ENCODE peak calls at places on chromosomes 1 and 21, in four cellular contexts. Y, X, G and Q are unnamed samples.

GRCh38 chr1:151888972-151889570 is 20.2 kb downstream of the THEM4 start:
- DNase-seq in Y (peak; percentile 23), X (no peak), G (no peak), Q (no peak)

GRCh38 chr1:15799928-15800835 is 7.3 kb downstream of the UQCRHL start:
- DNase-seq in Y (peak; percentile 81), X (peak; percentile 79), G (no peak), Q (peak; percentile 60)

GRCh38 chr1:58862728-58863385 is 79.0 kb upstream of the JUN start:
- DNase-seq in Y (no peak), X (no peak), G (no peak), Q (no peak)

GRCh38 chr1:161952603-161953172 is 71.0 kb downstream of the OLFML2B start:
- DNase-seq in Y (no peak), X (no peak), G (no peak), Q (no peak)

GRCh38 chr1:200381256-200381980 is 28.4 kb downstream of the ZNF281 start:
- DNase-seq in Y (no peak), X (no peak), G (no peak), Q (no peak)

GRCh38 chr1:27724961-27725373 is 794 bp upstream of the FAM76A start:
- DNase-seq in Y (peak; percentile 9), X (peak; percentile 21), G (no peak), Q (peak; percentile 70)

GRCh38 chr1:31707711-31708110 is 3.9 kb upstream of the COL16A1 start:
- DNase-seq in Y (no peak), X (peak; percentile 36), G (peak; percentile 43), Q (no peak)

GRCh38 chr1:104855550-104855949 is 1105.9 kb downstream of the AMY1C start:
- DNase-seq in Y (no peak), X (no peak), G (no peak), Q (no peak)

GRCh38 chr21:37522641-37523295 is 156.2 kb downstream of the DYRK1A start:
- DNase-seq in Y (no peak), X (no peak), G (no peak), Q (no peak)

GRCh38 chr1:43933386-43934278 is at the start of gene ARTN:
- DNase-seq in Y (no peak), X (no peak), G (no peak), Q (peak; percentile 89)

GRCh38 chr1:232952514-232953175 is 2.2 kb downstream of the NTPCR start:
- DNase-seq in Y (peak; percentile 66), X (peak; percentile 71), G (peak; percentile 28), Q (peak; percentile 61)

GRCh38 chr1:201481004-201481380 is 12.0 kb upstream of the PHLDA3 start:
- DNase-seq in Y (no peak), X (no peak), G (no peak), Q (peak; percentile 67)

GRCh38 chr1:201480231-201481003 is 11.4 kb upstream of the PHLDA3 start:
- DNase-seq in Y (no peak), X (peak; percentile 94), G (no peak), Q (peak; percentile 91)

GRCh38 chr1:201483373-201483949 is 14.5 kb upstream of the PHLDA3 start:
- DNase-seq in Y (no peak), X (no peak), G (no peak), Q (no peak)

GRCh38 chr1:201482755-201483154 is 13.8 kb upstream of the PHLDA3 start:
- DNase-seq in Y (no peak), X (no peak), G (no peak), Q (no peak)

DNA sequence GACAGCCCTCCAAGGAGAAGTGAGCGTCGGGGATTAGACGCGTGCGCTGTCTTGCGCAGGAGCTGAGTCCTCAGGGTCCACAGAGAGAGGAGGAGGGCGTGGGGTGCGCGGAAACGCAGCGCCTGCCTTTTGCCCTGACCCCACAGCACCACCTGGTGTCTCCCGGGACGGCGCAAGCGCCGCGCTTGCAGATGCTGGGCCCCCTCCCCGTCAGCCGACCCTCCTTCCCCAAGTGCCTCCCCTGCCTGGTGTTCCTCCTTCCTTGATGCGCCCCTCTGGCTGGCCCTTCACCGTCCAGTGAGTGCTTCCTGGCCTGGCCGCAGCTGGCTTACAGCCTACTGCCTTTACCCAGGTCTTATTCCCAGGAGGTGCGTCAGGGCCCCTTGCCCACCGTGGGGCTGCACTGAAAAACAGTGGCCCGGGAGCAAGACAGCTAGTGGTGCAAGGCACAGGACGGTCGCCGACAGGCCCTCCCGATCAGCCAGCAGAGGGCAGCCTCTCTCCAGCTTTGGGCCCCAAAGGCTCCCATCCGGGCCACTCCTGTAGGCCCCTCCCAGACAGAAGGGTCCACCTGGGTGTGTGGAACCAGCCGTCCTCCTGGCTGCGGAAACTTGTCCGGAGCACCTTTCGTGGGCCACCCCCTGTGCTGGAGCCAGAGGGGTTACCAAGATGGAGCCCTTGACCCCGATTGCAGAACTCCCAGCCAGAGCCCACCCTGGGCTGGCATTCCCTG is 12.9 kb upstream of the PHLDA3 start:
- DNase-seq in Y (peak; percentile 95), X (peak; percentile 92), G (peak; percentile 41), Q (peak; percentile 88)
- H2AFZ ChIP-seq in Y (peak overlapping the region; percentile 35), X (peak overlapping the region; percentile 60), G (peak overlapping the region; percentile 69), Q (peak overlapping the region; percentile 88)

DNA sequence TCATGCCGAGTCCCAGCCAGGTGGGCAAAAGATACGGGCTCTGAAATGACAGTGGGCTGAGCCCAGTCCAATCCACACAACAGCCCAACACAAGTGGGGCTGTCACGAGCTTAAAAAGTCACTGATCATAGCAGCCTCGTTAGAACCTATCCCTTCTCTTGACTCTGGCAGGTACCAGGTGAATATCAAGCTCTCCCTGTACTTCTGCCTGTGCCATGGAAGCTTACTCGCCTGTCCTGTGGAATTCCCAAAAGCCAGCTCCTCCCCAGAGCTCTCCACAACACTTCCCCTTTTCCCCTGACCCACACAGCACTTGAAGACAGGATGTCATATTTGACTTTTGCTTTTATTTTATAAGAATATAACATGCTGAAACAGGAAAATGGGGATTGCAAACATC is 5.9 kb downstream of the RGS16 start:
- DNase-seq in Y (no peak), X (no peak), G (no peak), Q (no peak)
- TF ChIP-seq NRF1 in Y (no peak), X (no peak), G (no peak), Q (no peak)

GRCh38 chr1:173267453-173267945 is 60.4 kb upstream of the TNFSF4 start:
- DNase-seq in Y (no peak), X (no peak), G (peak; percentile 16), Q (no peak)
- H2AFZ ChIP-seq in Y (peak overlapping the region; percentile 72), X (peak overlapping the region; percentile 7), G (no peak overlapping the region), Q (no peak overlapping the region)

GRCh38 chr1:21669033-21669286 is 197 bp downstream of the RAP1GAP start:
- DNase-seq in Y (no peak), X (no peak), G (no peak), Q (no peak)

GRCh38 chr1:21670956-21671902 is 2.1 kb upstream of the RAP1GAP start:
- DNase-seq in Y (no peak), X (no peak), G (no peak), Q (no peak)

GRCh38 chr1:21670059-21670881 is 1.1 kb upstream of the RAP1GAP start:
- DNase-seq in Y (no peak), X (no peak), G (no peak), Q (no peak)

GRCh38 chr1:21668232-21669032 is 725 bp downstream of the RAP1GAP start:
- DNase-seq in Y (peak; percentile 65), X (no peak), G (no peak), Q (no peak)

GRCh38 chr1:21669287-21670058 is at the start of gene RAP1GAP:
- DNase-seq in Y (peak; percentile 86), X (peak; percentile 90), G (no peak), Q (no peak)
- TF ChIP-seq NRF1 in Y (no peak), X (peak; percentile 54), G (no peak), Q (no peak)

DNA sequence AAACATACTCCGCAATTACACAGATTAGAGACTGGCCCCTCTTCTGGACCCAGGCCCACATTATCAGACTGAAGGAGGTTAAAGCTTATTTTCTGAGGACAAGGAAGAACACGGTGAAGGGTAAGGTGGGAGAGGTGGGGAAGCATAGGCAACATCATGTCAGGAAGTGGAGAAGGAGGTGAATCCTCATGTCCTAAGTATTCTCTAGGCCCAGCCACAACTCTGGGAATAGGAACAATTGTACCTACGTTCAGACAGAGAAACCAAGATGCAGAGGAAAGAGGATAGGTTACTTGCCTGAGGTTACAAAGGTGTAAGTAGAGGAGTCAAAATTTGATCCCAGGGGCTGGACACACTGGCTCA is 15.8 kb upstream of the AIM2 start:
- DNase-seq in Y (no peak), X (no peak), G (no peak), Q (no peak)
- H2AFZ ChIP-seq in Y (peak overlapping the region; percentile 56), X (no peak overlapping the region), G (no peak overlapping the region), Q (no peak overlapping the region)

GRCh38 chr21:46151989-46152938 is 3.1 kb downstream of the FTCD start:
- DNase-seq in Y (no peak), X (no peak), G (no peak), Q (peak; percentile 46)

GRCh38 chr21:46154955-46155513 is 345 bp downstream of the FTCD start:
- DNase-seq in Y (no peak), X (no peak), G (no peak), Q (no peak)

GRCh38 chr21:46154155-46154954 is 1.0 kb downstream of the FTCD start:
- DNase-seq in Y (no peak), X (no peak), G (no peak), Q (no peak)

GRCh38 chr21:46152939-46153258 is 2.5 kb downstream of the FTCD start:
- DNase-seq in Y (no peak), X (no peak), G (no peak), Q (no peak)

DNA sequence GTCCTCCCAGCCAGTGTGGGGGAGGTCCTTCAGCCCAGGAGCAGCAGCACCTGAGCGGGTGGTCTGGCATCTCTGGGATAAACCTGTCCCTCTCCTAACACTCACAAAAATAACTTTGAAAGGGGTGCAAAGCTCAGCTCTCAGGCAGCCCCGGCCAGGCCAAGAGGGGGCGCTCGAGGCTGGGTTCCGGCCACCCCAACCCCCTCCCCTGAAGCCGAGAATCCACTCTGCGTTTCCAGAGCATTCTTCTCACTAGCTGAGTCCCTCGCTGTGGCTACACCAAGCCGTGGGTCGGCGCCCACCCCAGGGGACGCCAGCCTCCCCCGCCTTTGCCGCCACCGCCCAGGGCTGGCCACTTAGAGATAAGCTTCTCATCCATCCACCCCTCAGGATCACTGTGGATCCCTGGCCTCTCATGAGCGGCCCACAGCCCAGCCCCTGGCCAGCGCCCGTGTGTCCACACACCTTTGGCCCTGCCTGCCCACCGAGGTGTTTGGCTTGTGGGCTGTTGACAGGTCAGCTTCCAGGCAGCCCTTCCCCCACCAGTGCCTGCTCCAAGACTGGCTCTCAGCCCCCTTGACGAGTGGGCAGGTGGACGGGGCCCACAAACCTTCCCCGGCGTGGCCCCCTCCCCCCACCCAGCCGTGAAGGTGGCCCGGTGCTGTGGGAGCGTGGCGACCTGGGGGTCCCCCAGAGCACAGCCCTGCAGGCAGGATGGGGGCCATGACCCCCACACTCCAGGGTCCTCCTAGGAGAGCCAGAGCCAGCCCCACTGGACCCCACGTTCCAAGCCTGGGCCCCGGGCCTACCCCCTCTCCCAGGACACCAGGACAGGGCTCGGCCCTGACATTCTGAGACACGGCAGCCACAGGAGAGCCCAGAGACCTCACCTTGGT is 1.9 kb downstream of the FTCD start:
- DNase-seq in Y (peak; percentile 92), X (peak; percentile 92), G (no peak), Q (peak; percentile 29)
- TF ChIP-seq NRF1 in Y (no peak), X (no peak), G (no peak), Q (no peak)